ENCODE peak calls at places on chromosomes 4 and X, in seven cellular contexts. Z is HepG2, K is SK-N-SH, J is sigmoid colon, B is upper lobe of left lung, N is tibial nerve, D is ovary. W is an unnamed sample.

GRCh38 chr4:164614999-164615398 is 138.9 kb upstream of the SMIM31 start:
- DNase-seq in Z (no peak), K (no peak), J (no peak), B (no peak), N (no peak), D (no peak), W (no peak)

GRCh38 chr4:78155616-78156105 is 98.5 kb downstream of the FRAS1 start:
- DNase-seq in Z (peak; percentile 88), K (no peak), J (no peak), B (no peak), N (no peak), D (no peak), W (no peak)

GRCh38 chrX:14363719-14364118 is 165.6 kb upstream of the GLRA2 start:
- DNase-seq in Z (no peak), K (no peak), J (no peak), B (no peak), N (no peak), D (no peak), W (no peak)

GRCh38 chr4:83075696-83076095 is 38.8 kb downstream of the PLAC8 start:
- DNase-seq in Z (no peak), K (no peak), J (no peak), B (no peak), N (no peak), D (no peak), W (no peak)

GRCh38 chr4:94127707-94128328 is 79.8 kb upstream of the SMARCAD1 start:
- DNase-seq in Z (peak; percentile 30), K (peak; percentile 52), J (no peak), B (no peak), N (no peak), D (no peak), W (no peak)

GRCh38 chrX:134659761-134660160 is 1.5 kb upstream of the PLAC1 start:
- DNase-seq in Z (no peak), K (no peak), J (no peak), B (no peak), N (no peak), D (no peak), W (no peak)

GRCh38 chr4:46852839-46853238 is 56.2 kb downstream of the COX7B2 start:
- DNase-seq in Z (no peak), K (no peak), J (no peak), B (no peak), N (no peak), D (no peak), W (no peak)

GRCh38 chr4:153651041-153651960 is 32.8 kb upstream of the TLR2 start:
- DNase-seq in Z (no peak), K (no peak), J (peak; percentile 80), B (peak; percentile 89), N (peak; percentile 28), D (no peak), W (no peak)

GRCh38 chr4:8242782-8243556 is 26.6 kb upstream of the HTRA3 start:
- DNase-seq in Z (no peak), K (no peak), J (no peak), B (no peak), N (no peak), D (no peak), W (no peak)

GRCh38 chrX:38426785-38427184 is 74.4 kb downstream of the OTC start:
- DNase-seq in Z (no peak), K (no peak), J (no peak), B (no peak), N (no peak), D (no peak), W (no peak)

GRCh38 chr4:71367546-71367945 is 28.7 kb downstream of the SLC4A4 start:
- DNase-seq in Z (no peak), K (no peak), J (no peak), B (no peak), N (no peak), D (no peak), W (no peak)

GRCh38 chr4:157655101-157655818 is 434.7 kb downstream of the GRIA2 start:
- DNase-seq in Z (no peak), K (no peak), J (no peak), B (no peak), N (no peak), D (no peak), W (no peak)

GRCh38 chrX:140733766-140734342 is 24.3 kb downstream of the LINC00632 start:
- DNase-seq in Z (peak; percentile 5), K (peak; percentile 46), J (no peak), B (no peak), N (no peak), D (no peak), W (no peak)

GRCh38 chr4:140085924-140086323 is 68.1 kb downstream of the MAML3 start:
- DNase-seq in Z (no peak), K (no peak), J (no peak), B (no peak), N (no peak), D (no peak), W (no peak)

GRCh38 chrX:20231598-20231997 is 35.1 kb downstream of the RPS6KA3 start:
- DNase-seq in Z (no peak), K (no peak), J (no peak), B (no peak), N (no peak), D (no peak), W (no peak)

GRCh38 chrX:153816821-153817220 is 13.5 kb downstream of the PDZD4 start:
- DNase-seq in Z (no peak), K (peak; percentile 29), J (no peak), B (no peak), N (no peak), D (no peak), W (no peak)

GRCh38 chr4:95729596-95729995 is 110.3 kb upstream of the PDHA2 start:
- DNase-seq in Z (no peak), K (no peak), J (no peak), B (no peak), N (no peak), D (no peak), W (no peak)

GRCh38 chr4:127622923-127623754 is 9.6 kb upstream of the INTU start:
- DNase-seq in Z (peak; percentile 5), K (peak; percentile 82), J (no peak), B (no peak), N (no peak), D (peak; percentile 16), W (no peak)

GRCh38 chr4:82905205-82905604 is 4.7 kb downstream of the THAP9 start:
- DNase-seq in Z (no peak), K (no peak), J (no peak), B (no peak), N (no peak), D (no peak), W (no peak)

GRCh38 chrX:124680287-124680686 is 333.9 kb downstream of the SH2D1A start:
- DNase-seq in Z (no peak), K (peak; percentile 1), J (no peak), B (no peak), N (no peak), D (no peak), W (no peak)

GRCh38 chr4:53592686-53593641 is 1.7 kb upstream of the LNX1 start:
- DNase-seq in Z (no peak), K (no peak), J (no peak), B (peak; percentile 56), N (no peak), D (peak; percentile 66), W (peak; percentile 77)

GRCh38 chr4:53589511-53589910 is 1.8 kb downstream of the LNX1 start:
- DNase-seq in Z (no peak), K (no peak), J (no peak), B (no peak), N (no peak), D (no peak), W (no peak)

GRCh38 chr4:53592128-53592527 is 842 bp upstream of the LNX1 start:
- DNase-seq in Z (no peak), K (no peak), J (no peak), B (no peak), N (no peak), D (no peak), W (no peak)

GRCh38 chr4:53593765-53594164 is 2.5 kb upstream of the LNX1 start:
- DNase-seq in Z (no peak), K (no peak), J (no peak), B (no peak), N (no peak), D (no peak), W (no peak)

DNA sequence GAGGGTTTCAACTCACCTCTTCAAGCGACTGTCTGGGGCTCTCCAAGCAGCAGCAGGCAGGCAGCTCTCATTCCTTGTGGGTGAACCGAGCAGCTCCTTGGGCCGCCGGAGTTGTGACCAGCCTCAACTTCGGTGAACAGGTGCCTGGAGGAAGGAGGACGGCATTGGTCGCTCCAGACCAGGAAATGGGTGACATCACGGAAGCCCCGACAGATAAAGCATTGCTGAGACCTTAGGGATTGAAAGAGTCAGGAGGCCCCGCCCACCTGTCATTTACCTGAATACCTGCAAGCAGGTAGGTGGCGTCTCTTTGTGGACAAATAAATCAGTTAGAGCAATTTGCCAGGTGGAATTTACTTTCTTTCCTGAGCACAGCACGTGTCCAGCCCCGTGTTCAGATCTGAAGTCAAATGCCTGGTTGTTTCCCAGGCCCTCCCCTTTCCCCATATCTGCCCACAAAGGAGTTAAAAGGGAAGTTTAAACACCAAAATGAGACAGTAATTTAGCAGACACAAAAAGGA is at the start of gene LNX1:
- DNase-seq in Z (no peak), K (no peak), J (no peak), B (peak; percentile 92), N (no peak), D (no peak), W (peak; percentile 96)
- TF ChIP-seq EP300 in Z (no peak), K (no peak), J (no peak), B (no peak), N (no peak), D (no peak), W (no peak)

GRCh38 chr4:165826166-165826565 is 46.9 kb upstream of the TLL1 start:
- DNase-seq in Z (no peak), K (no peak), J (no peak), B (no peak), N (no peak), D (no peak), W (no peak)
- TF ChIP-seq CTCF in Z (no peak), K (no peak), J (no peak), B (no peak), N (no peak), D (no peak), W (no peak)

GRCh38 chr4:121680571-121680970 is 16.2 kb downstream of the ANXA5 start:
- DNase-seq in Z (no peak), K (no peak), J (no peak), B (no peak), N (no peak), D (no peak), W (no peak)

GRCh38 chr4:121675715-121676114 is 21.1 kb downstream of the ANXA5 start:
- DNase-seq in Z (peak; percentile 41), K (no peak), J (no peak), B (no peak), N (no peak), D (no peak), W (no peak)

GRCh38 chr4:121677524-121677923 is 19.3 kb downstream of the ANXA5 start:
- DNase-seq in Z (no peak), K (no peak), J (no peak), B (no peak), N (no peak), D (no peak), W (no peak)

GRCh38 chr4:121676388-121677075 is 20.2 kb downstream of the ANXA5 start:
- DNase-seq in Z (peak; percentile 88), K (no peak), J (no peak), B (no peak), N (no peak), D (no peak), W (no peak)

GRCh38 chr4:121679267-121679666 is 17.5 kb downstream of the ANXA5 start:
- DNase-seq in Z (no peak), K (no peak), J (no peak), B (no peak), N (no peak), D (no peak), W (no peak)
- TF ChIP-seq EP300 in Z (no peak), K (no peak), J (no peak), B (no peak), N (no peak), D (no peak), W (no peak)

GRCh38 chrX:11531226-11531625 is 134.5 kb downstream of the ARHGAP6 start:
- DNase-seq in Z (no peak), K (no peak), J (no peak), B (no peak), N (no peak), D (no peak), W (no peak)
- TF ChIP-seq CTCF in Z (no peak), K (peak; percentile 58), J (peak; percentile 22), B (no peak), N (peak; percentile 34), D (no peak), W (no peak)